ENCODE peak calls at places on chromosome 6, in six cellular contexts. S is GM12878, R is A549, A is endothelial cell of umbilical vein, V is K562, F is HepG2. H is an unnamed sample.
A peak's percentile ranks its signal among the peaks of the same experiment; 100 is the strongest.

GRCh38 chr6:76633259-76633658 is 560.8 kb upstream of the IMPG1 start:
- DNase-seq in F (no peak), V (no peak), A (no peak), S (no peak), R (no peak), H (peak; percentile 9)

GRCh38 chr6:90222724-90223198 is 73.9 kb downstream of the BACH2 start:
- DNase-seq in F (peak; percentile 27), R (peak; percentile 69), S (no peak), A (no peak), V (no peak), H (no peak)

GRCh38 chr6:23308166-23308565 is 738.8 kb downstream of the HDGFL1 start:
- DNase-seq in A (no peak), R (no peak), V (no peak), F (no peak), S (no peak), H (no peak)

GRCh38 chr6:128827675-128828464 is 55.1 kb upstream of the LAMA2 start:
- DNase-seq in V (no peak), F (no peak), A (no peak), R (no peak), S (no peak), H (no peak)

GRCh38 chr6:117548797-117549301 is 53.5 kb downstream of the GOPC start:
- DNase-seq in R (peak; percentile 39), S (no peak), V (no peak), F (peak; percentile 77), A (peak; percentile 87), H (no peak)

GRCh38 chr6:31657406-31658157 is 1.9 kb downstream of the APOM start:
- DNase-seq in A (no peak), F (no peak), R (no peak), S (no peak), V (no peak), H (peak; percentile 37)

GRCh38 chr6:4554645-4555044 is 221.6 kb upstream of the CDYL start:
- DNase-seq in V (no peak), F (no peak), R (no peak), A (no peak), S (no peak), H (no peak)

GRCh38 chr6:125511809-125512341 is 210.1 kb upstream of the HDDC2 start:
- DNase-seq in F (peak; percentile 18), S (no peak), V (no peak), A (peak; percentile 16), R (peak; percentile 2), H (no peak)

GRCh38 chr6:53032853-53033252 is 32.4 kb upstream of the FBXO9 start:
- DNase-seq in F (no peak), S (no peak), A (peak; percentile 22), R (no peak), V (no peak), H (no peak)

GRCh38 chr6:19714415-19715165 is 122.6 kb upstream of the ID4 start:
- DNase-seq in R (no peak), A (no peak), V (no peak), S (no peak), F (no peak), H (no peak)

GRCh38 chr6:109075934-109076333 is 18.7 kb downstream of the SESN1 start:
- DNase-seq in V (no peak), S (no peak), A (no peak), R (no peak), F (no peak), H (no peak)

GRCh38 chr6:50655848-50656453 is 57.4 kb upstream of the TFAP2D start:
- DNase-seq in F (peak; percentile 16), V (peak; percentile 33), A (peak; percentile 32), R (peak; percentile 4), S (no peak), H (peak; percentile 21)

GRCh38 chr6:1686117-1687098 is 76.7 kb downstream of the FOXC1 start:
- DNase-seq in R (no peak), A (peak; percentile 71), V (no peak), F (no peak), S (no peak), H (no peak)

GRCh38 chr6:166308769-166309589 is 787 bp upstream of the PRR18 start:
- DNase-seq in S (no peak), A (no peak), R (no peak), F (peak; percentile 36), V (no peak), H (no peak)

GRCh38 chr6:49423817-49424216 is 39.2 kb downstream of the MMUT start:
- DNase-seq in R (peak; percentile 4), A (peak; percentile 14), S (no peak), F (no peak), V (no peak), H (peak; percentile 4)
- TF ChIP-seq CTCF in R (peak; percentile 54), A (no peak), S (no peak), F (no peak), V (peak; percentile 37), H (no peak)

GRCh38 chr6:160040055-160040454 is 71.2 kb downstream of the IGF2R start:
- DNase-seq in R (no peak), S (no peak), F (no peak), V (no peak), A (no peak), H (no peak)

GRCh38 chr6:160042788-160043301 is 74.0 kb downstream of the IGF2R start:
- DNase-seq in R (no peak), S (no peak), A (no peak), F (peak; percentile 86), V (no peak), H (no peak)

GRCh38 chr6:160040527-160041264 is 71.8 kb downstream of the IGF2R start:
- DNase-seq in V (no peak), S (no peak), F (no peak), A (no peak), R (no peak), H (no peak)

GRCh38 chr6:160042014-160042773 is 73.3 kb downstream of the IGF2R start:
- DNase-seq in F (no peak), A (no peak), S (no peak), R (no peak), V (no peak), H (no peak)

DNA sequence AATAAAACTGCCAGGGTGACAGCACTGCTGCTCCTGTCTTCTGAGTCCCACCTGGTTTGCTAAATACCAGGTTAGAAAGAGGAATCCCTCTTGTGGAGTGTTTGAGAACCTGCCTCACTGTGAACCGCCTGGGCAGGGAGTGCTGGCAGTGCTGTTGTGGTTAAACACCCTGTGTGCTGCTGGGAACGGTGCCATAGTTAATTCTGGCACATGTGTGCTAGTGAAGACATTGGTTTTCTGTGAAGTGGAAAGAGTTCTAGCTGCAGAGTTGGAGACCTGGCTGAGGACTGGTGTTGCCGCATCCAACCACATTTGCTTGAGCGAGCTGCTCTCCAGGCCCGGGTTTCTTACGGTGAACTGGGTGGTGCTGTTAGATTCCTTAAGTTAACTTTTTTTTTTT is 72.7 kb downstream of the IGF2R start:
- DNase-seq in F (peak; percentile 22), V (no peak), S (no peak), A (no peak), R (no peak), H (no peak)
- TF ChIP-seq MYC in F (no peak), V (no peak), S (no peak), A (no peak), R (no peak), H (no peak)

DNA sequence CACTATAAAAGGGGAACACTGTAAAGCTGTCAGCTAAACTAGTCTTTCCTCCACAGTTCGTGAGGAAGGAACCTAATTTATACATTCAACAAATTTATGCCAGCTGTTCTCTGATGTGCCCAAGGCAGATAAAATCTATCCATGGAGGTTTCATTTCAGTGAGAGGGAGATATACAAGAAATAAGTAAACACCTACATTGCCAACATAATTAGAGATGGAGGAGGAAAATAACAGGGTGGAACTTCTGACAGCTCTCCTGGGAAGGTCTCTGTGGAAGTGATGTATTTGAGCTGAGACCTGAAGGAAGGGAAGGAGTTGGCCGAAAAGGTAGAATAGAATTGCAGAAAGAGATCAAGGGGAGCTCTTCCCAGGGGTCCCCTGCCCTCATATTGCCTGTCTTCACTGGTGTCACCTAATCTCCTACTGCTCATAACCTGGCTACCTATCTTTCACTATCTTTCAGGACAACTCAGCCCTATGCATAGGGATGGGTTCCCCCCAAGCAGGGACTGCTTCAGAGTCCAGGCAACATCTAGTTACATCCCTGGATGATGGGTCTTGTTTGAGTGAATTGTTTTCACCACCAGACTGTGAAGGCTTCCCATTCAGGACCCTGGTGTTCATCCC is 1.0 kb upstream of the HECA start:
- DNase-seq in F (no peak), S (no peak), V (no peak), A (no peak), R (no peak), H (no peak)
- H3K4me3 ChIP-seq in F (no peak overlapping the region), S (no peak overlapping the region), V (no peak overlapping the region), A (no peak overlapping the region), R (no peak overlapping the region), H (no peak overlapping the region)

GRCh38 chr6:96521625-96522468 is at the start of gene UFL1:
- DNase-seq in S (peak; percentile 68), V (peak; percentile 78), F (peak; percentile 85), R (peak; percentile 91), A (peak; percentile 95), H (peak; percentile 95)
- TF ChIP-seq CTCF in S (no peak), V (peak; percentile 6), F (peak; percentile 12), R (no peak), A (no peak), H (no peak)

GRCh38 chr6:93318127-93318526 is 101.2 kb downstream of the EPHA7 start:
- DNase-seq in F (no peak), R (no peak), A (no peak), V (no peak), S (no peak), H (peak; percentile 4)
- TF ChIP-seq MYC in F (no peak), R (no peak), A (no peak), V (no peak), S (no peak), H (no peak)

DNA sequence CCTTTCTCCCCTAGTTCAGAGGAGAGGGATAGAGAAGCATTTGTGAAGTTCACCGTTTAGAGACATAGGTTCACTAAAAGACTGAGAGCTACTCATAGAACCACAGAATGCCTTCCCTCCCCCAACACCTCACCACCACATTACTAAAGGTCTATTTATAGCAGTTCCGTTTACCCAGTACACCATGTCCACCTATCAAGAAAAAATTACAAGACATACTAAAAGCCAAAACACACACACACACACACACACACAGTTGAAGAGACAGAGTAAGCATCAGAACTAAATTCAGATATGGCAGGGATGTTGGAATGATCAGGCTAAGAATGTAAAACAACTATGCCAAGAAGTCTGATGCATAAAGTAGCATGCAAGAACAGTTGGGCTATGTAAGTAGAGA is 52.2 kb downstream of the SLC22A3 start:
- DNase-seq in V (no peak), S (no peak), F (no peak), A (no peak), R (no peak), H (peak; percentile 12)
- H3K4me3 ChIP-seq in V (no peak overlapping the region), S (no peak overlapping the region), F (no peak overlapping the region), A (no peak overlapping the region), R (no peak overlapping the region), H (no peak overlapping the region)

GRCh38 chr6:3259491-3259958 is 778 bp downstream of the PSMG4 start:
- DNase-seq in F (peak; percentile 36), S (no peak), R (peak; percentile 40), A (peak; percentile 50), V (no peak), H (peak; percentile 72)
- TF ChIP-seq CTCF in F (no peak), S (no peak), R (no peak), A (no peak), V (peak; percentile 32), H (no peak)

GRCh38 chr6:168517742-168518347 is 76.9 kb downstream of the SMOC2 start:
- DNase-seq in A (no peak), S (no peak), R (no peak), F (no peak), V (no peak), H (no peak)
- TF ChIP-seq MYC in A (no peak), S (no peak), R (no peak), F (no peak), V (no peak), H (no peak)